ENCODE peak calls at places on chromosomes 6 and 20, in six cellular contexts. E, W, U, M, Q and P are unnamed samples.

GRCh38 chr6:117200067-117200466 is 65.3 kb upstream of the VGLL2 start:
- DNase-seq in E (no peak), W (no peak), U (no peak), M (no peak), Q (no peak), P (no peak)

GRCh38 chr20:45821942-45822341 is 5.2 kb downstream of the TNNC2 start:
- DNase-seq in E (no peak), W (no peak), U (no peak), M (no peak), Q (no peak), P (no peak)

GRCh38 chr6:36542041-36542440 is 5.2 kb downstream of the STK38 start:
- DNase-seq in E (no peak), W (no peak), U (no peak), M (no peak), Q (peak), P (no peak)

GRCh38 chr6:13395272-13396237 is 67.2 kb upstream of the TBC1D7 start:
- DNase-seq in E (peak), W (peak), U (no peak), M (peak), Q (peak), P (no peak)

GRCh38 chr20:35560105-35560511 is 18.2 kb downstream of the ERGIC3 start:
- DNase-seq in E (no peak), W (no peak), U (no peak), M (no peak), Q (peak), P (no peak)

GRCh38 chr6:14634072-14634471 is 516.5 kb downstream of the CD83 start:
- DNase-seq in E (no peak), W (no peak), U (no peak), M (no peak), Q (no peak), P (no peak)

GRCh38 chr6:108526739-108527174 is 34.0 kb upstream of the FOXO3 start:
- DNase-seq in E (no peak), W (no peak), U (no peak), M (peak), Q (peak), P (peak)

GRCh38 chr6:146355521-146356100 is 188.0 kb upstream of the RAB32 start:
- DNase-seq in E (no peak), W (no peak), U (no peak), M (no peak), Q (no peak), P (no peak)

GRCh38 chr6:138105880-138106664 is 1.1 kb downstream of the PERP start:
- DNase-seq in E (no peak), W (no peak), U (no peak), M (no peak), Q (peak), P (no peak)

GRCh38 chr6:56381852-56382251 is 134.5 kb upstream of the COL21A1 start:
- DNase-seq in E (no peak), W (no peak), U (no peak), M (peak), Q (peak), P (no peak)

GRCh38 chr20:38208523-38208922 is 43.5 kb upstream of the TGM2 start:
- DNase-seq in E (no peak), W (no peak), U (no peak), M (no peak), Q (no peak), P (no peak)

GRCh38 chr6:76876922-76877553 is 586.3 kb downstream of the HTR1B start:
- DNase-seq in E (no peak), W (no peak), U (no peak), M (no peak), Q (peak), P (no peak)
- TF ChIP-seq CTCF in E (no peak), W (no peak), U (peak), M (no peak), Q (peak), P (no peak)

GRCh38 chr6:111844921-111845320 is 28.3 kb downstream of the FYN start:
- DNase-seq in E (no peak), W (no peak), U (no peak), M (no peak), Q (no peak), P (no peak)
- TF ChIP-seq CTCF in E (no peak), W (no peak), U (no peak), M (no peak), Q (no peak), P (no peak)

DNA sequence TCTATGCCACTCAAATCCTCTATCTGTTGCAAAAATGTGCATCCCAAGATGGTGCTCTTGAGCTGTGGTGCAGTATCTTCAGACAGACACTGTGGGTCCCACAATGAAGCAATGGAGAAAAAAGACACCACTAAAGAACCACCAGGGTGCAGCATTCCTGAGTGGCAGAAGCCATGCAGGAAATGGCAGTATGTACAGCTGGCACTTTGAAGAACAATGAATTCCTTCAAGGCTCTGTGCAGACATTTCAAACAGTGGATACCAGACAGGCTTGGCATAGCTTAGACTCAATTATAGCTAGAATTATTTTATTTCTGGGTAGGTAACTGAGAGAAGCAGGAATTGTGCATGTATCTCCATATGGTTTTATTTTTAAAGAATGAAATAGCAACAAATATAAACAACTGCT is 24.0 kb upstream of the HDAC2 start:
- DNase-seq in E (no peak), W (peak), U (no peak), M (peak), Q (peak), P (no peak)
- TF ChIP-seq CTCF in E (no peak), W (peak), U (peak), M (peak), Q (peak), P (peak)

GRCh38 chr6:16276991-16277981 is 38.9 kb downstream of the GMPR start:
- DNase-seq in E (no peak), W (peak), U (peak), M (peak), Q (peak), P (no peak)
- TF ChIP-seq CTCF in E (no peak), W (peak), U (peak), M (peak), Q (peak), P (peak)

DNA sequence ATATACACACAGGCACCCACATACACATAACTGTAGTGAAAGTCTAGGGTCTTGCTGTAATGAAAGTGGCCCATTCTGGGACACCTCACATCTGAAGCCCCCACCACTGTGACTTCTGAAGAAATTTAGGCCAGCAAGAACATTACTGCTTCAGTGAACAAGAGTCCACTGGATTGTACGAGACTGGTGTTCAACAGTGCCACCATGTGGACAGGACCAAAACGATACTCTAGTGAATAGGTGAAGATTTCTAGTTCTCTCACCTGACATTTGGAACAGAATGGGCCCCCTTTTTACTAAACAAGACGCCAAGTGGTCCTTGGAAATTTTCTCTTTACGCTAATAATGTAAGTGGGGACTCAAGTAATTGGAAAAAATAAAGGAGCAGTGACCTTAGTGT is 156.9 kb downstream of the MAFB start:
- DNase-seq in E (no peak), W (no peak), U (no peak), M (no peak), Q (no peak), P (no peak)
- TF ChIP-seq CTCF in E (no peak), W (peak), U (peak), M (peak), Q (peak), P (peak)

GRCh38 chr20:54985100-54985499 is 509.7 kb downstream of the DOK5 start:
- DNase-seq in E (no peak), W (no peak), U (no peak), M (no peak), Q (no peak), P (no peak)

GRCh38 chr20:54981181-54981580 is 505.8 kb downstream of the DOK5 start:
- DNase-seq in E (no peak), W (no peak), U (no peak), M (no peak), Q (no peak), P (no peak)

GRCh38 chr20:54984104-54984448 is 508.7 kb downstream of the DOK5 start:
- DNase-seq in E (no peak), W (no peak), U (no peak), M (no peak), Q (no peak), P (no peak)

DNA sequence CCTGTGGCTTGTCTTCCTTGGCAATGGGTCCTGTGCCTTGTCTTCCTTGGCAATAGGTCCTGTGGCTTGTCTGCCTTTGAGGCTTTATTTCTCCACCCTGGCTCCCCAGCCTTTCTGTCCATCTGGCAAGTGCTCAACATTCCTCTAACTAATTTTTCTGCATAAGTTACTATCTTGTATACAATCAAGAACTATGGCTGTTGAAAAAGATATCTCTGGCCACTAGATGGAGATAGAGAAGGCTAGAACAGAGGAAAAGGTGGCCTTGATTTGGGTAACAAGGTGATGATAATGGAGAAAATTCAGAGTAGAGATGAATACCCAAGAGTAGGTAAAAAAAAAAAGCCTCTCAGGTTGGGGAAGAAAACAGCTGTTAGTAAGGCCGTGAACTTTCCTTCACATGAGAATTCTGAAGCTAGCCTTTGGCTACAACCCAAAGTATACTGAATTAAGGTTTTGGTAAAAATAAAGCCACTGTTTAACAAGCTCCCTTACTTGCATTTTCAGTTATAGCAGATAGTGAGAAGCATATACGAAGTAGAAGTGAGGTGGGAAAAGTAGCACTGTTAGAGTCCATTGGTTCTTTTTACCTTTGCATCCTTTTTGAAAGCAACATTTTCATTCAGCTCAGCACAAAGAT is 505.0 kb downstream of the DOK5 start:
- DNase-seq in E (no peak), W (no peak), U (no peak), M (no peak), Q (peak), P (no peak)
- TF ChIP-seq CTCF in E (no peak), W (no peak), U (peak), M (no peak), Q (peak), P (peak)

DNA sequence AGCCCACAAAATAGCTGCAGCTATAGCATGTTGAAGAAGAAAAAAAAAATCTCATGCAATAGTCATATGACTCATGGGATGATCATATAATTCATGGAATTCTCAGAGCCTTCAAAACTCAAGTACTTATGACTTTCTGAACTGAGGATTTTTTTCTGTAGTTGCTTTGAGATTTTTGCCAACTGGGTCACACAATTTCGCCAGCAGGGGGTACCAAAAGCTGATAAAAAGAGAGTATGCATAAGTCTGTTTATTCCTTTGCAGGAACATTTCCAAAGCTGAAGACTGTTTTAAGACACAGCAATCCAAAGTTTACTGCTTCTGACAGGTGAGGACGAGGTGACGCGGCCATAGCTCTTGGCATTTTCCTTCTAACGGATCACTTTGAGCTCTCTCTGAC is 586.1 kb upstream of the CHD6 start:
- DNase-seq in E (no peak), W (no peak), U (no peak), M (no peak), Q (no peak), P (no peak)
- TF ChIP-seq CTCF in E (no peak), W (no peak), U (peak), M (no peak), Q (peak), P (peak)

GRCh38 chr20:51616060-51616459 is 73.5 kb upstream of the NFATC2 start:
- DNase-seq in E (no peak), W (no peak), U (no peak), M (no peak), Q (peak), P (no peak)
- TF ChIP-seq CTCF in E (no peak), W (peak), U (no peak), M (no peak), Q (peak), P (no peak)